ENCODE peak calls at places on chromosomes 7 and 10, in nine cellular contexts. L is vagina, T is A549, P is heart left ventricle, F is uterus, A is suprapubic skin, C is gastrocnemius medialis, E is HCT116, B is ovary. Y is an unnamed sample.

GRCh38 chr7:47573758-47574472 is 8.0 kb downstream of the TNS3 start:
- DNase-seq in L (no peak), T (no peak), P (no peak), F (peak; percentile 67), A (no peak), C (no peak), E (no peak), B (peak; percentile 51), Y (no peak)

GRCh38 chr10:89242840-89243586 is 8.6 kb downstream of the LIPA start:
- DNase-seq in L (no peak), T (no peak), P (no peak), F (no peak), A (no peak), C (no peak), E (no peak), B (no peak), Y (no peak)

GRCh38 chr10:73517166-73517888 is 21.5 kb upstream of the PPP3CB start:
- DNase-seq in L (no peak), T (no peak), P (no peak), F (no peak), A (no peak), C (peak; percentile 47), E (no peak), B (no peak), Y (no peak)

GRCh38 chr10:20369863-20370736 is 527.0 kb downstream of the NEBL start:
- DNase-seq in L (no peak), T (no peak), P (no peak), F (no peak), A (no peak), C (no peak), E (no peak), B (no peak), Y (no peak)

GRCh38 chr10:69845574-69846251 is 44.0 kb downstream of the COL13A1 start:
- DNase-seq in L (no peak), T (no peak), P (peak; percentile 73), F (no peak), A (no peak), C (peak; percentile 79), E (no peak), B (no peak), Y (peak; percentile 82)

GRCh38 chr10:73848821-73849489 is 25.4 kb downstream of the CAMK2G start:
- DNase-seq in L (no peak), T (peak; percentile 94), P (peak; percentile 91), F (peak; percentile 88), A (peak; percentile 91), C (peak; percentile 74), E (peak; percentile 47), B (peak; percentile 87), Y (peak; percentile 93)

GRCh38 chr10:102140218-102140617 is 7.4 kb downstream of the PPRC1 start:
- DNase-seq in L (no peak), T (no peak), P (no peak), F (no peak), A (no peak), C (no peak), E (no peak), B (no peak), Y (no peak)

GRCh38 chr7:140049339-140050024 is 13.3 kb downstream of the PARP12 start:
- DNase-seq in L (no peak), T (no peak), P (no peak), F (no peak), A (no peak), C (no peak), E (no peak), B (no peak), Y (no peak)

GRCh38 chr7:123653162-123653561 is 2.5 kb upstream of the LMOD2 start:
- DNase-seq in L (no peak), T (no peak), P (no peak), F (no peak), A (no peak), C (no peak), E (no peak), B (no peak), Y (no peak)

DNA sequence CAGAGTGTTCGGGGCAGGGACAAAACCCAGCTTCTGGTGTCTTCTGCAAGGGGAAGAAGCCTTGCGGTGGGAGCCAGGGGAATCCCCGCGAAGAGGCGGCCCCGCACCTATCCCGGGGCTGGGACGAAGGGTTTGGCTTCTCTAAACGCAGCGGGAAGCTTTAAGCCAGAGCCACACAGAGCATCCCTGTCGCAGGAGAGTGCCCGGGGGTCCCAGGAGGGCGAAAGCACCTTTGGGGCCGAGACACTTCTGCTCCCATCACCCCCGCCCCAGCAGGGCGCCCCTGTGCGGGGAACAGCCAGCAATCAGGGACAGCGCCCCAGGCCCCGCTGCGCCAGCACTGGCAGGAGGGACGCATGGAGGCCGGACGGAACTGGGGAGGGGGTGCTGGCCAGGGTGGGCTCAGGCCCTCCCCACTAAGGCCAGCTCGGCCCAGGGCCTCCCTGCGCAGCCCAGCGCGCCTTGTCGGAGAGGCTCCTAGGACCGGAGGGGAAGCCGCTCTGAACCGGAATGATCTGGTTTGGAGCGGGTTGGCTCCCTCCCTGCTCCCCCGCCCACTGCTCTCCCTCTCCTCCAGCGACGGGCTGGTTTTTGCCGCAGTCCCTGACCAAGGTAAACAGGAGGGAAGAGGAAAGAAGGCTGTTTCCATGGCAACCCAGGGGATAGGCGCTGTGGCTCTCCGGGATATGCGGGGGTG is 63.9 kb downstream of the TMEM209 start:
- DNase-seq in L (no peak), T (no peak), P (peak; percentile 77), F (peak; percentile 84), A (no peak), C (no peak), E (no peak), B (peak; percentile 84), Y (no peak)
- TF ChIP-seq POLR2A in L (no peak), T (no peak), P (no peak), F (peak; percentile 8), A (no peak), C (no peak), E (no peak), B (peak; percentile 71), Y (no peak)

GRCh38 chr10:56360967-56361841 is at the start of gene ZWINT:
- DNase-seq in L (peak; percentile 97), T (peak; percentile 79), P (peak; percentile 98), F (peak; percentile 94), A (peak; percentile 95), C (peak; percentile 83), E (peak; percentile 88), B (peak; percentile 90), Y (peak; percentile 83)
- TF ChIP-seq POLR2A in L (no peak), T (peak; percentile 59), P (no peak), F (no peak), A (no peak), C (no peak), E (peak; percentile 85), B (no peak), Y (peak; percentile 68)

GRCh38 chr10:3102721-3103410 is 35.5 kb downstream of the PFKP start:
- DNase-seq in L (no peak), T (no peak), P (no peak), F (no peak), A (no peak), C (no peak), E (no peak), B (no peak), Y (no peak)
- TF ChIP-seq POLR2A in L (no peak), T (no peak), P (no peak), F (no peak), A (no peak), C (no peak), E (no peak), B (no peak), Y (no peak)

GRCh38 chr10:82622478-82622877 is 747.5 kb downstream of the NRG3 start:
- DNase-seq in L (no peak), T (no peak), P (no peak), F (no peak), A (no peak), C (no peak), E (no peak), B (no peak), Y (no peak)
- TF ChIP-seq POLR2A in L (no peak), T (no peak), P (no peak), F (no peak), A (no peak), C (no peak), E (no peak), B (no peak), Y (no peak)